ENCODE peak calls at places on chromosomes 5 and 9, in ten cellular contexts. V is IMR-90, E is cardiac muscle cell, B is transverse colon, W is H9, G is stomach, H is GM13977, J is colonic mucosa, T is cardiac fibroblast, I is AG04450. P is an unnamed sample.

GRCh38 chr5:93519737-93520136 is 61.3 kb downstream of the NR2F1-AS1 start:
- DNase-seq in V (peak), E (no peak), B (no peak), W (no peak), G (no peak), H (no peak), J (no peak), T (peak), I (no peak), P (no peak)

GRCh38 chr5:116402235-116402634 is 172.4 kb downstream of the SEMA6A start:
- DNase-seq in V (no peak), E (no peak), B (no peak), W (no peak), G (no peak), H (no peak), J (no peak), T (no peak), I (no peak), P (no peak)

GRCh38 chr5:66197764-66198405 is 53.8 kb downstream of the SREK1 start:
- DNase-seq in V (no peak), E (no peak), B (no peak), W (no peak), G (no peak), H (no peak), J (no peak), T (no peak), I (no peak), P (no peak)

GRCh38 chr9:126587187-126588185 is 26.2 kb upstream of the LMX1B start:
- DNase-seq in V (no peak), E (peak), B (no peak), W (no peak), G (no peak), H (no peak), J (no peak), T (peak), I (no peak), P (no peak)

GRCh38 chr5:13591621-13592020 is 352.9 kb downstream of the DNAH5 start:
- DNase-seq in V (peak), E (peak), B (no peak), W (no peak), G (no peak), H (no peak), J (no peak), T (peak), I (peak), P (no peak)

GRCh38 chr5:73273379-73274050 is 100.5 kb downstream of the TMEM174 start:
- DNase-seq in V (no peak), E (no peak), B (no peak), W (no peak), G (no peak), H (no peak), J (no peak), T (no peak), I (no peak), P (no peak)

GRCh38 chr9:93288341-93288740 is 104.4 kb downstream of the WNK2 start:
- DNase-seq in V (no peak), E (no peak), B (no peak), W (peak), G (peak), H (peak), J (peak), T (no peak), I (no peak), P (no peak)

GRCh38 chr9:14218253-14218652 is 95.7 kb downstream of the NFIB start:
- DNase-seq in V (no peak), E (no peak), B (no peak), W (no peak), G (no peak), H (no peak), J (no peak), T (no peak), I (no peak), P (no peak)

GRCh38 chr9:93108301-93109041 is 12.5 kb downstream of the CARD19 start:
- DNase-seq in V (no peak), E (no peak), B (no peak), W (no peak), G (no peak), H (no peak), J (no peak), T (no peak), I (no peak), P (no peak)

GRCh38 chr9:106885451-106885850 is 22.5 kb downstream of the ZNF462 start:
- DNase-seq in V (peak), E (peak), B (no peak), W (no peak), G (no peak), H (no peak), J (no peak), T (peak), I (peak), P (no peak)

GRCh38 chr5:110275878-110276277 is 450.6 kb downstream of the TMEM232 start:
- DNase-seq in V (no peak), E (no peak), B (no peak), W (no peak), G (no peak), H (no peak), J (no peak), T (no peak), I (no peak), P (no peak)

GRCh38 chr5:137615171-137615775 is 116.1 kb upstream of the SPOCK1 start:
- DNase-seq in V (no peak), E (no peak), B (no peak), W (no peak), G (no peak), H (no peak), J (no peak), T (no peak), I (no peak), P (no peak)

GRCh38 chr5:7680260-7680659 is 170.7 kb downstream of the CFAP90 start:
- DNase-seq in V (no peak), E (no peak), B (no peak), W (no peak), G (no peak), H (no peak), J (no peak), T (no peak), I (no peak), P (no peak)

GRCh38 chr9:81225586-81225985 is 463.8 kb downstream of the TLE1 start:
- DNase-seq in V (no peak), E (no peak), B (no peak), W (no peak), G (no peak), H (no peak), J (no peak), T (peak), I (no peak), P (no peak)

GRCh38 chr5:57989378-57989777 is 470.5 kb downstream of the PLK2 start:
- DNase-seq in V (peak), E (peak), B (no peak), W (no peak), G (no peak), H (no peak), J (no peak), T (peak), I (no peak), P (no peak)

GRCh38 chr5:132094393-132095076 is 20.9 kb downstream of the CSF2 start:
- DNase-seq in V (peak), E (peak), B (no peak), W (peak), G (no peak), H (no peak), J (no peak), T (peak), I (peak), P (no peak)

GRCh38 chr9:71762900-71763653 is 5.2 kb downstream of the CEMIP2 start:
- DNase-seq in V (peak), E (peak), B (no peak), W (no peak), G (no peak), H (no peak), J (peak), T (peak), I (no peak), P (no peak)

GRCh38 chr5:15610216-15610615 is 110.2 kb downstream of the FBXL7 start:
- DNase-seq in V (no peak), E (peak), B (no peak), W (no peak), G (no peak), H (no peak), J (no peak), T (no peak), I (no peak), P (no peak)

GRCh38 chr5:103847060-103847459 is 284.5 kb upstream of the NUDT12 start:
- DNase-seq in V (peak), E (no peak), B (no peak), W (no peak), G (no peak), H (no peak), J (no peak), T (peak), I (no peak), P (no peak)

GRCh38 chr5:90802695-90803317 is 244.2 kb downstream of the ADGRV1 start:
- DNase-seq in V (peak), E (peak), B (peak), W (peak), G (peak), H (peak), J (peak), T (peak), I (no peak), P (no peak)

GRCh38 chr5:74966151-74967050 is 86.0 kb downstream of the GCNT4 start:
- DNase-seq in V (peak), E (no peak), B (peak), W (no peak), G (peak), H (no peak), J (peak), T (no peak), I (no peak), P (no peak)

GRCh38 chr9:136545966-136546696 is at the start of gene NOTCH1:
- DNase-seq in V (peak), E (peak), B (peak), W (peak), G (peak), H (peak), J (peak), T (peak), I (peak), P (peak)

GRCh38 chr9:4508246-4508906 is 18.1 kb downstream of the SLC1A1 start:
- DNase-seq in V (peak), E (peak), B (no peak), W (no peak), G (no peak), H (no peak), J (no peak), T (peak), I (no peak), P (no peak)

GRCh38 chr5:176714067-176714466 is 66.8 kb downstream of the TSPAN17 start:
- DNase-seq in V (no peak), E (no peak), B (no peak), W (no peak), G (no peak), H (no peak), J (no peak), T (peak), I (no peak), P (no peak)

GRCh38 chr9:24351258-24351657 is 194.4 kb downstream of the IZUMO3 start:
- DNase-seq in V (no peak), E (no peak), B (no peak), W (no peak), G (no peak), H (no peak), J (no peak), T (no peak), I (no peak), P (no peak)

GRCh38 chr5:31361234-31361633 is 167.7 kb downstream of the CDH6 start:
- DNase-seq in V (peak), E (peak), B (no peak), W (no peak), G (no peak), H (no peak), J (no peak), T (peak), I (no peak), P (no peak)

GRCh38 chr5:141878771-141879759 is 855 bp upstream of the PCDH1 start:
- DNase-seq in V (peak), E (peak), B (peak), W (peak), G (peak), H (peak), J (peak), T (peak), I (peak), P (peak)

GRCh38 chr9:93258419-93258817 is 74.5 kb downstream of the WNK2 start:
- DNase-seq in V (no peak), E (no peak), B (no peak), W (peak), G (peak), H (no peak), J (peak), T (no peak), I (no peak), P (no peak)

GRCh38 chr5:129410488-129410887 is 49.6 kb upstream of the ADAMTS19 start:
- DNase-seq in V (no peak), E (no peak), B (no peak), W (peak), G (no peak), H (no peak), J (no peak), T (no peak), I (no peak), P (no peak)

GRCh38 chr9:87644659-87645058 is 81.3 kb upstream of the CTSL start:
- DNase-seq in V (no peak), E (no peak), B (no peak), W (no peak), G (no peak), H (no peak), J (no peak), T (no peak), I (no peak), P (no peak)

DNA sequence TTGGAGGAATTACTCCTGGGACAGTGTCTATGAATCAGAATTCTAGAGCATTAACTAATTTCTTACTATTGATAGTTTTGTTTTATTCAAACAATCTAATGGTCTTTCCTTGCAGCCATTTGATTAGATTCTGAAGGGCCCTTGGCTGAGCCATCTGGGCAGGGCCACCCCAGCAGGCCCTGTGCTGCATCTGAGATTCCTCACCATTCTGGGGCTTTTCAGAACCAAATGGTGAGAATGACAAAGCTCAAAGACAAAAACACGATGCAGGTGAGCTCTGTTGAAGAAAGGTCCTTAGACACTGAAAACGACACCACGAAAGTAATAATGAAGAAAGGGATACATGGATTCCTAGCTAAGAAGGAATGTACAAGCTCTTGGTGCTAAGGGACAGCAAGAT is 321.0 kb upstream of the IRX4 start:
- DNase-seq in V (no peak), E (no peak), B (no peak), W (no peak), G (no peak), H (no peak), J (no peak), T (no peak), I (no peak), P (no peak)
- TF ChIP-seq CTCF in V (no peak), E (no peak), B (no peak), W (no peak), G (no peak), H (no peak), J (no peak), T (no peak), I (no peak), P (no peak)

GRCh38 chr5:175567954-175568353 is 89.6 kb downstream of the SFXN1 start:
- DNase-seq in V (no peak), E (no peak), B (no peak), W (no peak), G (no peak), H (no peak), J (no peak), T (no peak), I (no peak), P (no peak)
- TF ChIP-seq CTCF in V (no peak), E (no peak), B (no peak), W (peak), G (no peak), H (no peak), J (no peak), T (no peak), I (no peak), P (no peak)

GRCh38 chr9:96567203-96567700 is 52.4 kb downstream of the CDC14B start:
- DNase-seq in V (no peak), E (peak), B (no peak), W (peak), G (no peak), H (peak), J (peak), T (peak), I (no peak), P (no peak)
- TF ChIP-seq CTCF in V (no peak), E (no peak), B (no peak), W (no peak), G (no peak), H (no peak), J (no peak), T (no peak), I (no peak), P (no peak)

DNA sequence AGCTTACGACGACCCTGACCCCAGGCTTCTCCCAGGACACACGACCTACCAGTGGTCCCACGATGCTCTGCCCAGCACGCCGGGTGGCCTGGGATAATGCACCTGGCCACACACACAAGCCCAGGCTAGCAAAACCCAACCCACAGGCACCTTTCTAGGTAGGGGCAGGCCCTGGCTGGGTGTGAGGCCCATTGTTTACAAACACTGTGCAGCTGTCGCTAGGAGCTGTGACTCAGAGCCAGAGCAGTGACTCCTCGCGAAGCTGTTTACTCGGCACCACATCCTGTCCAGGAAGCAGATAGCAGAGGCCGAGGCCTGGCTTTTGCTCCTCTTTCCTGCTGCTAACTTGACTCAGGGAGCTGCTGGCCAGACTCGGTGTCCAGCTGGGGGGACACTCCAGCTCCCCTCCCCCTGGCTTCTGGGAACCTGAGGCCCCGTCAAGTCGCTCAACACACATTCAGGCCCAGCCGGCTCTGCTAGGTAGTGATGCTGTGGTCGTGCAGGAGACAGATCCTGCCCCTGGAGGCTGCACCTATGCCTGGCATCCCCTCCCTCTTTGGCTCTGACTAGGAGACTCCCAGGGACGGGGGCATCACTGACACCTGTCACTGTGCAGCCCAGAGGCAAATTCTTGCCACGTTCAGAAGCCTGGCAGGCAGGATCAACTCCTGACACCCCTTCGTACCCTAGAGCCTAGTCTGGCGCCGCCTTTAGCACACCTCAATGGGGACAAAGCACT is 12.8 kb upstream of the RALGDS start:
- DNase-seq in V (peak), E (peak), B (peak), W (peak), G (peak), H (peak), J (peak), T (peak), I (peak), P (peak)
- TF ChIP-seq CTCF in V (no peak), E (no peak), B (no peak), W (no peak), G (no peak), H (no peak), J (no peak), T (no peak), I (no peak), P (no peak)

DNA sequence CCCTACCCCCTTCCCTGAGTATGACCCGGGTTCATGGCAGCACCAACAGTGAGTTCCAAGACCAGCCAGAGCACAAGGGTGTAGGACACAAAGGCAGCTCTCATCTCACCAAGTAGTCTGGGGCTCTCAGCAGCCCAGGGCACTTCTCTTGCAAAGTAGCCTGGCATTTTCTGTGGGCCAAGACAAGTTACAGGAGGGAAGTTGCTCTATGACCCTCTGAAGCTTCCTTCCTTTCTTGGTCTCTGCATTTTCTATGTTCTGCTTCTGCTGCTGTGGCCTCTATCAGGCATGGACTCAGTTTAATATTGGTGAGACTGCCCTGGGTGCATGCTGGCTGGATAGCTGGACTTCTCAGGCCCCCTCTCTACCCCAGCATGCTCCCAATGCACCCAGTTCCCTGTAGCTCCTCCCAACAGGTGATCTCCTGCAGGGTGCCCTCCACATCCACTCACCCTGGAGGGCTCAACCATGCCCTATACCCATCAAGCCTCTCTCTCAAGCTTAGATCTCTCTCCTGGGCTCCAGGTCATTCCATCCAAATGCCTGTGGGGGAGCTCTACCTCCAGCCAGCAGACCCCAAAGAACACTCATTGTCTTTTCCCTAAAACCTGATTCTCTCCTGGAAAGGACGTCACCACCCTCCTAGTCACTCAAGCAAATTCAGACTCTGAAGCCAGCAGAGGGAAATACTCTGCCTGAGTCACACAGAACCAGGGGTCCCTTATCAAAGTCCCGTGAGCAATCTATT is 13.9 kb downstream of the TBC1D2 start:
- DNase-seq in V (no peak), E (no peak), B (no peak), W (no peak), G (no peak), H (no peak), J (no peak), T (no peak), I (no peak), P (no peak)
- TF ChIP-seq CTCF in V (no peak), E (peak), B (no peak), W (peak), G (no peak), H (peak), J (no peak), T (no peak), I (no peak), P (peak)

GRCh38 chr9:131348631-131349521 is 45.0 kb upstream of the PRRC2B start:
- DNase-seq in V (no peak), E (no peak), B (no peak), W (peak), G (no peak), H (no peak), J (no peak), T (no peak), I (no peak), P (no peak)
- TF ChIP-seq CTCF in V (peak), E (peak), B (no peak), W (peak), G (no peak), H (no peak), J (no peak), T (peak), I (peak), P (no peak)

GRCh38 chr9:16143947-16144890 is 591.4 kb downstream of the CCDC171 start:
- DNase-seq in V (no peak), E (no peak), B (no peak), W (no peak), G (no peak), H (no peak), J (no peak), T (no peak), I (no peak), P (no peak)

GRCh38 chr9:16146661-16147060 is 593.8 kb downstream of the CCDC171 start:
- DNase-seq in V (no peak), E (no peak), B (no peak), W (no peak), G (no peak), H (no peak), J (no peak), T (no peak), I (no peak), P (no peak)

GRCh38 chr9:16147726-16148125 is 594.9 kb downstream of the CCDC171 start:
- DNase-seq in V (no peak), E (peak), B (no peak), W (no peak), G (no peak), H (no peak), J (no peak), T (no peak), I (no peak), P (no peak)

GRCh38 chr9:16143310-16143709 is 590.5 kb downstream of the CCDC171 start:
- DNase-seq in V (peak), E (no peak), B (no peak), W (no peak), G (no peak), H (no peak), J (no peak), T (no peak), I (no peak), P (no peak)

GRCh38 chr9:16145196-16145950 is 592.5 kb downstream of the CCDC171 start:
- DNase-seq in V (peak), E (no peak), B (no peak), W (no peak), G (no peak), H (no peak), J (no peak), T (no peak), I (no peak), P (no peak)
- TF ChIP-seq CTCF in V (no peak), E (no peak), B (no peak), W (no peak), G (no peak), H (no peak), J (no peak), T (no peak), I (no peak), P (no peak)

GRCh38 chr5:22699319-22699718 is 153.8 kb downstream of the CDH12 start:
- DNase-seq in V (peak), E (no peak), B (no peak), W (no peak), G (no peak), H (no peak), J (no peak), T (no peak), I (no peak), P (no peak)
- TF ChIP-seq CTCF in V (peak), E (no peak), B (no peak), W (peak), G (no peak), H (peak), J (no peak), T (no peak), I (peak), P (no peak)

P was measured in GM12864.